ENCODE peak calls at places on chromosomes 5 and 9, in five cellular contexts. One of them, this sample, is unnamed.
A peak's percentile ranks its signal among the peaks of the same experiment; 100 is the strongest.

GRCh38 chr5:172773481-172774469 is 2.8 kb upstream of the DUSP1 start:
- DNase-seq in hepatocyte: peak; percentile 29
- DNase-seq in thyroid gland: no peak
- DNase-seq in transverse colon: no peak
- DNase-seq in breast epithelium: no peak
- DNase-seq in this sample: no peak

GRCh38 chr5:173486826-173487225 is 129.6 kb downstream of the BOD1 start:
- DNase-seq in hepatocyte: no peak
- DNase-seq in thyroid gland: no peak
- DNase-seq in transverse colon: no peak
- DNase-seq in breast epithelium: no peak
- DNase-seq in this sample: no peak

GRCh38 chr5:132828846-132829494 is 1.5 kb downstream of the SHROOM1 start:
- DNase-seq in hepatocyte: no peak
- DNase-seq in thyroid gland: peak; percentile 61
- DNase-seq in transverse colon: no peak
- DNase-seq in breast epithelium: no peak
- DNase-seq in this sample: no peak

GRCh38 chr5:8188874-8189588 is 320.1 kb downstream of the MTRR start:
- DNase-seq in hepatocyte: no peak
- DNase-seq in thyroid gland: peak; percentile 63
- DNase-seq in transverse colon: peak; percentile 17
- DNase-seq in breast epithelium: no peak
- DNase-seq in this sample: no peak

GRCh38 chr5:68683632-68684035 is 410.2 kb upstream of the SLC30A5 start:
- DNase-seq in hepatocyte: peak; percentile 71
- DNase-seq in thyroid gland: peak; percentile 56
- DNase-seq in transverse colon: no peak
- DNase-seq in breast epithelium: no peak
- DNase-seq in this sample: no peak

GRCh38 chr9:97596906-97597305 is 36.3 kb downstream of the TSTD2 start:
- DNase-seq in hepatocyte: no peak
- DNase-seq in thyroid gland: peak; percentile 75
- DNase-seq in transverse colon: no peak
- DNase-seq in breast epithelium: no peak
- DNase-seq in this sample: no peak

GRCh38 chr5:55904152-55904551 is 53.0 kb downstream of the IL31RA start:
- DNase-seq in hepatocyte: no peak
- DNase-seq in thyroid gland: no peak
- DNase-seq in transverse colon: no peak
- DNase-seq in breast epithelium: no peak
- DNase-seq in this sample: no peak

GRCh38 chr5:139903805-139904565 is 108.4 kb downstream of the PSD2 start:
- DNase-seq in hepatocyte: peak; percentile 61
- DNase-seq in thyroid gland: peak; percentile 56
- DNase-seq in transverse colon: no peak
- DNase-seq in breast epithelium: no peak
- DNase-seq in this sample: no peak

GRCh38 chr9:112050544-112051475 is 124.3 kb downstream of the SUSD1 start:
- DNase-seq in hepatocyte: peak; percentile 76
- DNase-seq in thyroid gland: no peak
- DNase-seq in transverse colon: peak; percentile 59
- DNase-seq in breast epithelium: peak; percentile 51
- DNase-seq in this sample: no peak

GRCh38 chr5:63963080-63963735 is 963 bp upstream of the HTR1A start:
- DNase-seq in hepatocyte: peak; percentile 90
- DNase-seq in thyroid gland: peak; percentile 2
- DNase-seq in transverse colon: peak; percentile 23
- DNase-seq in breast epithelium: no peak
- DNase-seq in this sample: no peak

GRCh38 chr5:135920199-135920598 is 24.6 kb upstream of the IL9 start:
- DNase-seq in hepatocyte: no peak
- DNase-seq in thyroid gland: no peak
- DNase-seq in transverse colon: no peak
- DNase-seq in breast epithelium: no peak
- DNase-seq in this sample: no peak

GRCh38 chr9:4680750-4681149 is 1.4 kb downstream of the CDC37L1 start:
- DNase-seq in hepatocyte: no peak
- DNase-seq in thyroid gland: no peak
- DNase-seq in transverse colon: no peak
- DNase-seq in breast epithelium: no peak
- DNase-seq in this sample: no peak

GRCh38 chr5:107968998-107969397 is 298.3 kb upstream of the EFNA5 start:
- DNase-seq in hepatocyte: no peak
- DNase-seq in thyroid gland: no peak
- DNase-seq in transverse colon: no peak
- DNase-seq in breast epithelium: no peak
- DNase-seq in this sample: no peak

GRCh38 chr5:84086517-84086916 is 298.2 kb downstream of the EDIL3 start:
- DNase-seq in hepatocyte: no peak
- DNase-seq in thyroid gland: no peak
- DNase-seq in transverse colon: no peak
- DNase-seq in breast epithelium: no peak
- DNase-seq in this sample: no peak

GRCh38 chr9:110105107-110105506 is 102.9 kb downstream of the C9orf152 start:
- DNase-seq in hepatocyte: no peak
- DNase-seq in thyroid gland: no peak
- DNase-seq in transverse colon: no peak
- DNase-seq in breast epithelium: no peak
- DNase-seq in this sample: no peak

GRCh38 chr9:5468850-5469249 is 18.5 kb downstream of the CD274 start:
- DNase-seq in hepatocyte: no peak
- DNase-seq in thyroid gland: no peak
- DNase-seq in transverse colon: no peak
- DNase-seq in breast epithelium: no peak
- DNase-seq in this sample: no peak

GRCh38 chr5:170638454-170639220 is 134.8 kb downstream of the KCNIP1 start:
- DNase-seq in hepatocyte: peak; percentile 79
- DNase-seq in thyroid gland: peak; percentile 61
- DNase-seq in transverse colon: peak; percentile 60
- DNase-seq in breast epithelium: peak; percentile 29
- DNase-seq in this sample: no peak

GRCh38 chr5:3597727-3598082 is 2.1 kb downstream of the IRX1 start:
- DNase-seq in hepatocyte: no peak
- DNase-seq in thyroid gland: no peak
- DNase-seq in transverse colon: no peak
- DNase-seq in breast epithelium: no peak
- DNase-seq in this sample: no peak

GRCh38 chr5:102654559-102655354 is 100.3 kb upstream of the PAM start:
- DNase-seq in hepatocyte: no peak
- DNase-seq in thyroid gland: no peak
- DNase-seq in transverse colon: no peak
- DNase-seq in breast epithelium: no peak
- DNase-seq in this sample: no peak

GRCh38 chr5:145347026-145347616 is 488.0 kb downstream of the PRELID2 start:
- DNase-seq in hepatocyte: peak; percentile 68
- DNase-seq in thyroid gland: no peak
- DNase-seq in transverse colon: no peak
- DNase-seq in breast epithelium: no peak
- DNase-seq in this sample: no peak

GRCh38 chr5:35815089-35815936 is 41.4 kb upstream of the IL7R start:
- DNase-seq in hepatocyte: peak; percentile 27
- DNase-seq in thyroid gland: no peak
- DNase-seq in transverse colon: no peak
- DNase-seq in breast epithelium: no peak
- DNase-seq in this sample: no peak

GRCh38 chr9:31519011-31519410 is 865.4 kb upstream of the ACO1 start:
- DNase-seq in hepatocyte: peak; percentile 39
- DNase-seq in thyroid gland: peak; percentile 11
- DNase-seq in transverse colon: no peak
- DNase-seq in breast epithelium: no peak
- DNase-seq in this sample: no peak

GRCh38 chr5:43772601-43773031 is 169.6 kb downstream of the NNT start:
- DNase-seq in hepatocyte: no peak
- DNase-seq in thyroid gland: no peak
- DNase-seq in transverse colon: no peak
- DNase-seq in breast epithelium: no peak
- DNase-seq in this sample: no peak

GRCh38 chr5:112388739-112389138 is 30.3 kb downstream of the EPB41L4A start:
- DNase-seq in hepatocyte: no peak
- DNase-seq in thyroid gland: no peak
- DNase-seq in transverse colon: no peak
- DNase-seq in breast epithelium: no peak
- DNase-seq in this sample: no peak

GRCh38 chr5:155886311-155887031 is 440.5 kb upstream of the SGCD start:
- DNase-seq in hepatocyte: no peak
- DNase-seq in thyroid gland: no peak
- DNase-seq in transverse colon: no peak
- DNase-seq in breast epithelium: no peak
- DNase-seq in this sample: no peak

GRCh38 chr9:7879551-7880245 is 80.1 kb upstream of the DMAC1 start:
- DNase-seq in hepatocyte: no peak
- DNase-seq in thyroid gland: peak; percentile 2
- DNase-seq in transverse colon: no peak
- DNase-seq in breast epithelium: no peak
- DNase-seq in this sample: no peak

GRCh38 chr9:117411547-117411946 is 3.3 kb downstream of the ASTN2 start:
- DNase-seq in hepatocyte: peak; percentile 57
- DNase-seq in thyroid gland: peak; percentile 44
- DNase-seq in transverse colon: no peak
- DNase-seq in breast epithelium: no peak
- DNase-seq in this sample: no peak

GRCh38 chr5:17185776-17186175 is 31.7 kb upstream of the BASP1 start:
- DNase-seq in hepatocyte: no peak
- DNase-seq in thyroid gland: peak; percentile 21
- DNase-seq in transverse colon: peak; percentile 27
- DNase-seq in breast epithelium: peak; percentile 53
- DNase-seq in this sample: no peak

GRCh38 chr5:43231977-43232376 is 40.0 kb downstream of the NIM1K start:
- DNase-seq in hepatocyte: no peak
- DNase-seq in thyroid gland: no peak
- DNase-seq in transverse colon: no peak
- DNase-seq in breast epithelium: no peak
- DNase-seq in this sample: no peak

GRCh38 chr5:79493596-79494343 is 20.2 kb downstream of the HOMER1 start:
- DNase-seq in hepatocyte: no peak
- DNase-seq in thyroid gland: no peak
- DNase-seq in transverse colon: no peak
- DNase-seq in breast epithelium: no peak
- DNase-seq in this sample: no peak

GRCh38 chr5:155867531-155868088 is 459.4 kb upstream of the SGCD start:
- DNase-seq in hepatocyte: no peak
- DNase-seq in thyroid gland: no peak
- DNase-seq in transverse colon: no peak
- DNase-seq in breast epithelium: no peak
- DNase-seq in this sample: no peak

GRCh38 chr9:6414291-6414690 is 1.3 kb downstream of the UHRF2 start:
- DNase-seq in hepatocyte: peak; percentile 39
- DNase-seq in thyroid gland: peak; percentile 17
- DNase-seq in transverse colon: no peak
- DNase-seq in breast epithelium: no peak
- DNase-seq in this sample: no peak

GRCh38 chr9:23044549-23044948 is 597.9 kb downstream of the DMRTA1 start:
- DNase-seq in hepatocyte: no peak
- DNase-seq in thyroid gland: no peak
- DNase-seq in transverse colon: no peak
- DNase-seq in breast epithelium: no peak
- DNase-seq in this sample: no peak

GRCh38 chr5:34919077-34919476 is 3.6 kb downstream of the BRIX1 start:
- DNase-seq in hepatocyte: no peak
- DNase-seq in thyroid gland: no peak
- DNase-seq in transverse colon: no peak
- DNase-seq in breast epithelium: no peak
- DNase-seq in this sample: no peak

GRCh38 chr5:149404746-149405549 is 25.9 kb upstream of the IL17B start:
- DNase-seq in hepatocyte: peak; percentile 40
- DNase-seq in thyroid gland: no peak
- DNase-seq in transverse colon: no peak
- DNase-seq in breast epithelium: no peak
- DNase-seq in this sample: no peak
- TF ChIP-seq CTCF in hepatocyte: no peak
- TF ChIP-seq CTCF in thyroid gland: no peak
- TF ChIP-seq CTCF in transverse colon: no peak
- TF ChIP-seq CTCF in breast epithelium: no peak
- TF ChIP-seq CTCF in this sample: no peak

GRCh38 chr5:160119142-160119904 is at the start of gene PWWP2A:
- DNase-seq in hepatocyte: peak; percentile 100
- DNase-seq in thyroid gland: peak; percentile 98
- DNase-seq in transverse colon: peak; percentile 99
- DNase-seq in breast epithelium: peak; percentile 99
- DNase-seq in this sample: peak; percentile 96
- TF ChIP-seq CTCF in hepatocyte: peak; percentile 20
- TF ChIP-seq CTCF in thyroid gland: peak; percentile 15
- TF ChIP-seq CTCF in transverse colon: peak; percentile 12
- TF ChIP-seq CTCF in breast epithelium: no peak
- TF ChIP-seq CTCF in this sample: peak; percentile 46

GRCh38 chr9:122110100-122110833 is 17.2 kb upstream of the TTLL11 start:
- DNase-seq in hepatocyte: no peak
- DNase-seq in thyroid gland: no peak
- DNase-seq in transverse colon: no peak
- DNase-seq in breast epithelium: no peak
- DNase-seq in this sample: no peak
- TF ChIP-seq CTCF in hepatocyte: no peak
- TF ChIP-seq CTCF in thyroid gland: no peak
- TF ChIP-seq CTCF in transverse colon: no peak
- TF ChIP-seq CTCF in breast epithelium: no peak
- TF ChIP-seq CTCF in this sample: no peak

DNA sequence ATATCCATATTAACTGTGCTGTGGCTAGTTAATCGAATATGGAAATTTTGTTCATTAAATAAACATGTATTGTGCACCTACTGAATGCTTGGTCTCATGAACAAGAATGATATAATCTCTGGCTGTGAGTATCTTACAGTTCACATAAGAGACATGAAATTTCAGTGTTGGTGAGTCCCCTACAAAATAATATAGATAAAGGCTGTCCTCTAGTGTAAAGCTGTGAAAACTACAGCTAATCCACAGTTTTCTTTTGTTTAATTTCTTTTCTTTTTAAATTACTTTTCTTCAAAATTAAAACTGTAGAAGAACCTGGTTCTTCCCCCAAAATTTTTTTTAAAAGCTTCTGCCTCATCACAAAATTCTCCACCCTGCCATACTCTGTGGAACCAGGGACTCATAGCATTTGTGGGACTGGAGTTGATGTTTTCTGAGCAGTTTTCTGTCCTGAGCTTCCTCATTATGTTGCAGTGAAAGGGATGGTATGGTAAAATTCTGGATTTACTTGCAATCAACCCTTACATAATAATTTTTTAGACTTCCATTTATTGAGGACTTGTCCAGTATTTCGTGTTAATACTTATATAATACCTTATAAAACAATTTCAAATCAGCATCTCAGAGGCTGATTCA is 135.0 kb downstream of the STK32A start:
- DNase-seq in hepatocyte: no peak
- DNase-seq in thyroid gland: no peak
- DNase-seq in transverse colon: no peak
- DNase-seq in breast epithelium: no peak
- DNase-seq in this sample: no peak
- TF ChIP-seq CTCF in hepatocyte: peak; percentile 69
- TF ChIP-seq CTCF in thyroid gland: peak; percentile 86
- TF ChIP-seq CTCF in transverse colon: peak; percentile 60
- TF ChIP-seq CTCF in breast epithelium: peak; percentile 33
- TF ChIP-seq CTCF in this sample: peak; percentile 77

This sample was measured in type B pancreatic cell.